ENCODE peak calls at places on chromosome 19, in nine cellular contexts. Z is pons; I is stimulated activated CD8-positive, alpha-beta memory T cell treated with anti-CD3 and anti-CD28 coated beads, Interleukin-15, amount 100 ng/mL, for 48 hours; F is NCI-H1930; P is Caki2; H is RCC 7860; V is MM.1S; T is posterior cingulate gyrus; G is breast epithelium. D is an unnamed sample.

GRCh38 chr19:5948697-5949564 is 29.0 kb downstream of the RANBP3 start:
- DNase-seq in P (no peak), F (no peak), T (no peak), G (no peak), I (no peak), Z (peak; percentile 47), V (no peak), H (no peak), D (peak; percentile 51)

GRCh38 chr19:50334741-50335421 is 5.7 kb upstream of the KCNC3 start:
- DNase-seq in P (no peak), V (no peak), Z (no peak), T (no peak), G (no peak), F (no peak), I (no peak), H (no peak), D (no peak)

GRCh38 chr19:58001895-58002369 is 688 bp downstream of the ZNF606 start:
- DNase-seq in F (no peak), H (no peak), P (no peak), T (no peak), G (no peak), Z (peak; percentile 15), I (no peak), V (no peak), D (peak; percentile 45)

GRCh38 chr19:10580979-10581631 is 6.0 kb downstream of the AP1M2 start:
- DNase-seq in H (peak; percentile 68), V (peak; percentile 95), P (peak; percentile 50), G (peak; percentile 90), F (peak; percentile 75), T (peak; percentile 85), I (peak; percentile 75), Z (peak; percentile 95), D (peak; percentile 98)

GRCh38 chr19:43739836-43740235 is 14.9 kb downstream of the SMG9 start:
- DNase-seq in T (no peak), I (no peak), G (peak; percentile 62), V (no peak), P (no peak), F (no peak), H (no peak), Z (no peak), D (no peak)

GRCh38 chr19:45767881-45768643 is 990 bp downstream of the SIX5 start:
- DNase-seq in I (no peak), T (no peak), Z (no peak), P (peak; percentile 78), H (peak; percentile 18), G (peak; percentile 74), V (peak; percentile 22), F (peak; percentile 34), D (peak; percentile 21)

GRCh38 chr19:54518844-54519243 is 16.2 kb downstream of the LAIR2 start:
- DNase-seq in F (no peak), H (no peak), V (no peak), T (no peak), Z (no peak), P (no peak), G (no peak), I (no peak), D (peak; percentile 64)

GRCh38 chr19:17719730-17720486 is 628 bp downstream of the MAP1S start:
- DNase-seq in G (peak; percentile 59), T (peak; percentile 44), P (no peak), I (no peak), V (peak; percentile 19), F (no peak), H (no peak), Z (no peak), D (peak; percentile 64)

GRCh38 chr19:1809663-1810062 is 2.4 kb downstream of the ATP8B3 start:
- DNase-seq in Z (no peak), G (no peak), I (no peak), T (no peak), P (no peak), H (no peak), F (no peak), V (no peak), D (no peak)

GRCh38 chr19:16457195-16457953 is 14.4 kb downstream of the EPS15L1 start:
- DNase-seq in T (peak; percentile 38), F (no peak), I (no peak), G (no peak), V (no peak), P (peak; percentile 98), H (peak; percentile 87), Z (no peak), D (peak; percentile 31)

GRCh38 chr19:38389957-38390924 is 1.7 kb downstream of the SPRED3 start:
- DNase-seq in P (no peak), Z (no peak), V (no peak), T (no peak), I (no peak), H (no peak), F (no peak), G (no peak), D (no peak)

GRCh38 chr19:40150170-40150569 is 41.1 kb upstream of the MAP3K10 start:
- DNase-seq in P (no peak), G (no peak), Z (no peak), V (no peak), I (no peak), T (no peak), F (no peak), H (no peak), D (no peak)

GRCh38 chr19:43305642-43306041 is 36.3 kb upstream of the PSG9 start:
- DNase-seq in Z (no peak), G (no peak), P (no peak), F (no peak), I (no peak), H (no peak), V (no peak), T (no peak), D (no peak)

GRCh38 chr19:246551-246950 is 44.7 kb downstream of the PLPP2 start:
- DNase-seq in V (no peak), H (no peak), G (no peak), F (no peak), Z (no peak), P (no peak), I (no peak), T (peak; percentile 41), D (no peak)

GRCh38 chr19:5425260-5425659 is 30.0 kb upstream of the ZNRF4 start:
- DNase-seq in P (no peak), G (no peak), I (no peak), T (no peak), F (no peak), V (no peak), Z (no peak), H (no peak), D (no peak)

GRCh38 chr19:52286256-52286655 is 10.7 kb upstream of the ZNF480 start:
- DNase-seq in G (no peak), P (no peak), V (no peak), I (no peak), Z (no peak), T (no peak), H (no peak), F (no peak), D (no peak)